ENCODE peak calls at places on chromosomes 4 and X, in six cellular contexts. J, F, M, D, Z and E are unnamed samples.

GRCh38 chr4:46277165-46277951 is 112.6 kb downstream of the GABRA2 start:
- DNase-seq in D (no peak), Z (no peak), F (no peak), J (no peak), M (no peak), E (no peak)

GRCh38 chrX:13212191-13212651 is 107.6 kb downstream of the ATXN3L start:
- DNase-seq in M (no peak), J (no peak), F (no peak), Z (no peak), D (no peak), E (peak; percentile 53)

GRCh38 chrX:48933757-48934156 is 14.9 kb upstream of the PIM2 start:
- DNase-seq in Z (no peak), D (no peak), J (no peak), M (peak; percentile 6), F (no peak), E (no peak)

GRCh38 chrX:119899125-119899524 is 3.4 kb downstream of the AKAP14 start:
- DNase-seq in M (no peak), J (no peak), F (no peak), Z (no peak), D (no peak), E (no peak)

GRCh38 chr4:6474705-6475457 is 2.5 kb upstream of the PPP2R2C start:
- DNase-seq in D (no peak), F (no peak), Z (peak; percentile 38), M (no peak), J (no peak), E (no peak)

GRCh38 chrX:48683411-48683982 is at the start of gene WAS:
- DNase-seq in M (peak; percentile 59), Z (no peak), J (no peak), F (peak; percentile 82), D (no peak), E (no peak)

GRCh38 chr4:175290401-175290800 is 372.2 kb downstream of the ADAM29 start:
- DNase-seq in J (no peak), Z (no peak), F (no peak), M (no peak), D (no peak), E (no peak)

GRCh38 chrX:19673334-19674040 is 158.2 kb upstream of the MAP3K15 start:
- DNase-seq in J (peak; percentile 20), F (no peak), Z (peak; percentile 65), M (peak; percentile 73), D (no peak), E (peak; percentile 76)

GRCh38 chr4:88823058-88823919 is 125.7 kb upstream of the NAP1L5 start:
- DNase-seq in Z (peak; percentile 97), D (peak; percentile 24), J (peak; percentile 83), M (peak; percentile 94), F (no peak), E (peak; percentile 86)

GRCh38 chr4:1210971-1211370 is 38.0 kb downstream of the CTBP1 start:
- DNase-seq in F (no peak), J (no peak), D (no peak), Z (no peak), M (peak; percentile 55), E (no peak)

GRCh38 chr4:1211951-1212545 is 36.9 kb downstream of the CTBP1 start:
- DNase-seq in J (no peak), M (peak; percentile 65), D (no peak), Z (no peak), F (no peak), E (no peak)

GRCh38 chr4:1210241-1210841 is 38.0 kb upstream of the SPON2 start:
- DNase-seq in F (no peak), D (no peak), M (peak; percentile 25), Z (peak; percentile 63), J (no peak), E (no peak)

GRCh38 chr4:1212546-1213335 is 36.2 kb downstream of the CTBP1 start:
- DNase-seq in F (no peak), M (peak; percentile 48), Z (no peak), J (no peak), D (no peak), E (no peak)

DNA sequence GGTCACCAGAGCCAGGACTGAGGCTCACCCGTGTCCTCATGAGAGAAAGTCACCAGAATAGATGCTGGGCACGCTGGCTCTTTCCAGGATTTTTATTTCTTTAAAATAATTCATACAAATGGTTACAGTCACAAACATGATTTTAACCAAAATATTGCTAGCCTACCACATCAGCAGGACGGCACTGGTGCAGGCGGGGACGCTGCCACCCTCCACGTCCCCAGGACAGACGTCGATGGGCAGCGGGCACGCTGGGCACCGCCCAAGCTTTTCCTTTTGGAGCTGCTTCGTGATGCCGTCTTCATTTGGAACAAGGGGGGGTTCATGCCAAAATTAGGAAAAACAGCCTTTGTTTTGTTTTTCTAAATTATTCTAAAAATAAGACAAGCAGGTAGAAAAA is 37.6 kb downstream of the CTBP1 start:
- DNase-seq in Z (no peak), F (no peak), M (peak; percentile 33), J (no peak), D (no peak), E (no peak)
- H3K27ac ChIP-seq in Z (peak overlapping the region; percentile 26), F (no peak overlapping the region), M (no peak overlapping the region), J (no peak overlapping the region), D (peak overlapping the region; percentile 77), E (peak overlapping the region; percentile 88)

DNA sequence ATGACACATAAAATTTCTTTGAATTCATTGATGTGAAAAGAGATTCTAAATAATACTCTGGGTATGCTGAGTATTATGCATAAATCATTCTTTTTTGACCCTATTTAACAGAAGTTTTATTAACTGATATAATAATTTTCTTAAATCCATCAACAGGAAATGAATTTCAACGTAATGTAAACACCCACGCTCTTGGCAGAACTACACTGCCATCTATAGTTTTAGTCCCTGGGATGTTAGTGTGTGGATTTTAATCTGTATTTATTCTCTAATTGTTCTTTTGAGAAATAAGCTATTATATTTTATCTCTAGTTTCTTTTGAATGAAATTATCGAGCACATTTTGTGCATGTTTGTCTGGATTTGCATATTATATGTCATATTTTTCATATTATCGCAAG is 666.8 kb upstream of the NDST4 start:
- DNase-seq in J (no peak), Z (no peak), F (no peak), D (no peak), M (no peak), E (no peak)
- H3K4me3 ChIP-seq in J (no peak overlapping the region), Z (no peak overlapping the region), F (no peak overlapping the region), D (no peak overlapping the region), M (no peak overlapping the region), E (no peak overlapping the region)

GRCh38 chr4:7967501-7968261 is 28.0 kb upstream of the AFAP1 start:
- DNase-seq in Z (no peak), F (no peak), M (peak; percentile 65), J (no peak), D (no peak), E (no peak)
- H3K27ac ChIP-seq in Z (no peak overlapping the region), F (no peak overlapping the region), M (no peak overlapping the region), J (no peak overlapping the region), D (peak overlapping the region; percentile 81), E (peak overlapping the region; percentile 69)

DNA sequence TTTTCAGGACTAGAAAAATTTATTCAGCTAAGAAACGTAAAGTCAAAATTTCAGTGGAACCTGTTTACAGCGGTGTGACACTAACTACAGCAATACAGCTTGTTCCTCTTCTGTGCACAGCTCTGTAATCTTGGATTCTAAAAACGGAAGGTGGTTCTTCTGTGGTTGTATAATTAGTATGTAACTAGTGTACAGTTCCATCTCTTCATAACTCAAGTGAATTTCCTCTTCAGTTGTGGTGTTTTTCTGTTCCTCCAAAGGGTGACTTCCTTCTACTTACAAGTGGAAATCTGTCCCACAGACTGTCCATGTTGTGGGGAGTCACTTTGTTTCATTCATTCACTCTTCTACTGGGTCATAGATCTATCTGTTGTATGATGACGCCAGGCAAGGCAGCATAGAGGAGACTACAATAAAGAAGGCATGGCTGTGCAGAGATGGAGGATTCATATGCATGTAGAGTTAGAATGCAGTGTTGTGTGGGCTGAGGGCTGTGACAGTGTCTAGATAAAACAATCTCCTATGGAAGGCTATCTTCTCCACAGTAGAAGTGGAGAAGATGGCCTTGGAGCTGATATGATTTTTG is 5.4 kb downstream of the DAPP1 start:
- DNase-seq in D (no peak), M (no peak), Z (no peak), J (no peak), F (peak; percentile 78), E (no peak)
- H3K4me3 ChIP-seq in D (no peak overlapping the region), M (no peak overlapping the region), Z (no peak overlapping the region), J (no peak overlapping the region), F (peak overlapping the region; percentile 80), E (no peak overlapping the region)

GRCh38 chr4:105626846-105627245 is 74.4 kb downstream of the ARHGEF38 start:
- DNase-seq in F (no peak), Z (no peak), J (no peak), M (no peak), D (no peak), E (no peak)

GRCh38 chr4:105623099-105623498 is 70.7 kb downstream of the ARHGEF38 start:
- DNase-seq in J (no peak), F (no peak), Z (no peak), M (no peak), D (no peak), E (no peak)

GRCh38 chr4:105625214-105625613 is 72.8 kb downstream of the ARHGEF38 start:
- DNase-seq in M (no peak), D (no peak), F (no peak), Z (no peak), J (no peak), E (no peak)

GRCh38 chr4:105622269-105622668 is 69.8 kb downstream of the ARHGEF38 start:
- DNase-seq in Z (no peak), D (no peak), F (no peak), M (no peak), J (no peak), E (no peak)

GRCh38 chr4:105624530-105624929 is 72.1 kb downstream of the ARHGEF38 start:
- DNase-seq in F (no peak), Z (no peak), J (no peak), M (peak; percentile 52), D (no peak), E (peak; percentile 16)
- H3K27ac ChIP-seq in F (no peak overlapping the region), Z (no peak overlapping the region), J (no peak overlapping the region), M (no peak overlapping the region), D (no peak overlapping the region), E (no peak overlapping the region)

GRCh38 chr4:100280807-100281206 is 90.5 kb upstream of the DDIT4L start:
- DNase-seq in F (no peak), Z (no peak), D (no peak), M (no peak), J (no peak), E (no peak)

GRCh38 chr4:100284302-100284701 is 94.0 kb upstream of the DDIT4L start:
- DNase-seq in M (no peak), D (no peak), J (no peak), Z (no peak), F (no peak), E (no peak)

GRCh38 chr4:100278567-100278966 is 88.3 kb upstream of the DDIT4L start:
- DNase-seq in J (no peak), F (no peak), D (no peak), Z (no peak), M (no peak), E (no peak)
- H3K4me3 ChIP-seq in J (no peak overlapping the region), F (no peak overlapping the region), D (no peak overlapping the region), Z (no peak overlapping the region), M (no peak overlapping the region), E (no peak overlapping the region)

DNA sequence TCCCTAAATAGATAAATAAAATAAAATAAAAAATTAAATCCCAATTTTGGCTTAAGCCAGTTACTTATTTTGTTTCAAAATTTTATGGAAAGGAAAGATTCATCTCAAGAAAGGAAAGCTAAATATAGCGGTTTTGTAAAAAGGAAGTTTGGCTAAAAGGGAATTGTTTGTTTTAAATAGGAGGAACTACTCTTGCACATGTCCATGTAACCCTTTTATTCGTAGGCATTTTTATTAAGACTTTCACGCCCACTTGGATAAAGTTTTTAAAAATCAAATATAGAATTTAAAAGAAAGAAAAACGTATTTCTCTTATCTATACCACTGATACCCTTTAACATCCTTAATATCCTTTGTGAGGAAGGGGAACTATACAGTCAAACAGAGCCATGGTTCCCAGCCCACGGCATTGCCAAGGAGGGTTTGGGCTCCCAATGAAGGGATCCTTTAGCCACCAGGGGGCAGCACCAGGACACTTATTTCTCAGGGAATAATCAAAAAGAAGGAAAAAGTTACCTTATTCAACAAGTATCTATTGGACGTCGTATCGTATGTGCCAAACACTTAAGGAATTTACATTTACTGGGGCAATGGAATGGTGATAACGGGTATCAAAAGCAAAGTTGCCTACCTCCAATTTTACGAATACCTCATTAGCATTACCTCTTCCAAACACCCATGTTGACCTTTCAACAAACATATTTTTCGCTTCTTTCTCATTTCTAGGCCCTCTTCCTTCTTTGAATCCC is 27.7 kb downstream of the CDKN2AIP start:
- DNase-seq in J (peak; percentile 85), M (peak; percentile 91), F (peak; percentile 78), Z (peak; percentile 86), D (peak; percentile 1), E (peak; percentile 82)
- H3K27ac ChIP-seq in J (no peak overlapping the region), M (no peak overlapping the region), F (no peak overlapping the region), Z (no peak overlapping the region), D (no peak overlapping the region), E (peak overlapping the region; percentile 19)